ENCODE peak calls at places on chromosomes 3 and 15, in ten cellular contexts. Q, O, R, I, Z, L, N, S, J and W are unnamed samples.
A peak's percentile ranks its signal among the peaks of the same experiment; 100 is the strongest.

GRCh38 chr3:73808862-73809509 is 184.2 kb upstream of the PDZRN3 start:
- DNase-seq in Q (no peak), O (no peak), R (no peak), I (no peak), Z (no peak), L (no peak), N (no peak), S (no peak), J (no peak), W (no peak)

GRCh38 chr3:112047264-112047663 is 12.7 kb downstream of the TMPRSS7 start:
- DNase-seq in Q (no peak), O (no peak), R (no peak), I (no peak), Z (no peak), L (no peak), N (no peak), S (no peak), J (no peak), W (no peak)

GRCh38 chr3:171772427-171773056 is 37.7 kb downstream of the PLD1 start:
- DNase-seq in Q (peak; percentile 52), O (peak; percentile 57), R (peak; percentile 53), I (peak; percentile 39), Z (peak; percentile 64), L (peak; percentile 63), N (peak; percentile 24), S (peak; percentile 66), J (peak; percentile 77), W (no peak)

GRCh38 chr15:35437157-35437556 is 108.8 kb downstream of the DPH6 start:
- DNase-seq in Q (peak; percentile 30), O (no peak), R (no peak), I (no peak), Z (no peak), L (no peak), N (no peak), S (no peak), J (no peak), W (no peak)

GRCh38 chr15:99343836-99344551 is 92.7 kb downstream of the LRRC28 start:
- DNase-seq in Q (peak; percentile 71), O (peak; percentile 8), R (peak; percentile 28), I (no peak), Z (peak; percentile 30), L (peak; percentile 66), N (no peak), S (peak; percentile 58), J (no peak), W (peak; percentile 20)

GRCh38 chr3:39146611-39147373 is 6.6 kb downstream of the CSRNP1 start:
- DNase-seq in Q (peak; percentile 37), O (peak; percentile 34), R (peak; percentile 76), I (peak; percentile 81), Z (peak; percentile 61), L (no peak), N (no peak), S (peak; percentile 87), J (peak; percentile 85), W (no peak)

GRCh38 chr3:44339990-44340389 is 1.4 kb downstream of the TCAIM start:
- DNase-seq in Q (no peak), O (no peak), R (no peak), I (no peak), Z (no peak), L (no peak), N (no peak), S (no peak), J (no peak), W (no peak)

GRCh38 chr15:85690546-85691226 is 104.0 kb downstream of the KLHL25 start:
- DNase-seq in Q (no peak), O (peak; percentile 33), R (no peak), I (no peak), Z (no peak), L (no peak), N (no peak), S (no peak), J (no peak), W (no peak)

GRCh38 chr3:7144696-7145308 is 283.9 kb downstream of the GRM7 start:
- DNase-seq in Q (peak; percentile 63), O (peak; percentile 19), R (no peak), I (no peak), Z (peak; percentile 3), L (peak; percentile 23), N (no peak), S (no peak), J (peak; percentile 41), W (no peak)
- TF ChIP-seq CTCF in Q (peak; percentile 89), O (no peak), R (no peak), I (no peak), Z (peak; percentile 37), L (peak; percentile 59), N (peak; percentile 68), S (peak; percentile 48), J (peak; percentile 61), W (no peak)

GRCh38 chr3:192883512-192883911 is 34.1 kb downstream of the MB21D2 start:
- DNase-seq in Q (no peak), O (no peak), R (no peak), I (no peak), Z (no peak), L (no peak), N (no peak), S (no peak), J (no peak), W (no peak)
- TF ChIP-seq CTCF in Q (no peak), O (no peak), R (no peak), I (no peak), Z (no peak), L (no peak), N (no peak), S (no peak), J (no peak), W (no peak)

GRCh38 chr3:53668872-53669271 is 174.5 kb downstream of the CACNA1D start:
- DNase-seq in Q (no peak), O (peak; percentile 19), R (no peak), I (no peak), Z (no peak), L (no peak), N (no peak), S (no peak), J (no peak), W (no peak)
- TF ChIP-seq CTCF in Q (peak; percentile 69), O (peak; percentile 31), R (no peak), I (no peak), Z (peak; percentile 44), L (no peak), N (peak; percentile 33), S (peak; percentile 26), J (peak; percentile 9), W (no peak)

DNA sequence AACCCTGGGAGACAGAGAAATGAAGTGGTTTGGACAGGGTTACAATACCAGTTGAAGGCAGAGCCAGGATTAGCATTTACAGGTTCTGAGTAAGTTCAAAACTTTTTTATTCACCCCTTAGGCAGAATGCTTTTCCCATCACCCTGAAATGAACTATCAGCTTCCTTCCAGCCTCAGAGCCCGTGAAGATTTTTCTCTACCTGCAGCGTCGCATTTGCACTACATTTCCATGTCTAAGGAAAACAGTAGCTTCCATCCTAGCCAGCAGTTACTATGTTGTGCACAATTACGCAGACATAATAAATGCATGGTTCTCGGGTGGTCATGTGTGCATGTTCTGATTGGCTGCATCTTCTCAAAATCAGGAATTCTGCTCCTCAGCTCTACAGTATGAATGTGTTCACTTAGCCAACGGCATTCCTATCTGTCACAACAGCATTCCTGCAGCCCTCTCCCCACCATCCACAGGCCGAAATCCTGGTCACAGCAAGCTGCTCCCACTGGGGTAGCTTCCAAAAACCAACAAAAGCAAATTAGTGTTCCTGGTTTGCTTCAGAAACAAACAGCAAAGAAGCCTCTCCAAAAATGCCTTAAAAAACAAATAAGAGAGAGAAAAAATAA is 510.8 kb upstream of the SEMA6D start:
- DNase-seq in Q (no peak), O (no peak), R (no peak), I (no peak), Z (no peak), L (peak; percentile 25), N (no peak), S (no peak), J (no peak), W (no peak)
- TF ChIP-seq CTCF in Q (no peak), O (no peak), R (no peak), I (no peak), Z (no peak), L (no peak), N (no peak), S (no peak), J (no peak), W (no peak)

DNA sequence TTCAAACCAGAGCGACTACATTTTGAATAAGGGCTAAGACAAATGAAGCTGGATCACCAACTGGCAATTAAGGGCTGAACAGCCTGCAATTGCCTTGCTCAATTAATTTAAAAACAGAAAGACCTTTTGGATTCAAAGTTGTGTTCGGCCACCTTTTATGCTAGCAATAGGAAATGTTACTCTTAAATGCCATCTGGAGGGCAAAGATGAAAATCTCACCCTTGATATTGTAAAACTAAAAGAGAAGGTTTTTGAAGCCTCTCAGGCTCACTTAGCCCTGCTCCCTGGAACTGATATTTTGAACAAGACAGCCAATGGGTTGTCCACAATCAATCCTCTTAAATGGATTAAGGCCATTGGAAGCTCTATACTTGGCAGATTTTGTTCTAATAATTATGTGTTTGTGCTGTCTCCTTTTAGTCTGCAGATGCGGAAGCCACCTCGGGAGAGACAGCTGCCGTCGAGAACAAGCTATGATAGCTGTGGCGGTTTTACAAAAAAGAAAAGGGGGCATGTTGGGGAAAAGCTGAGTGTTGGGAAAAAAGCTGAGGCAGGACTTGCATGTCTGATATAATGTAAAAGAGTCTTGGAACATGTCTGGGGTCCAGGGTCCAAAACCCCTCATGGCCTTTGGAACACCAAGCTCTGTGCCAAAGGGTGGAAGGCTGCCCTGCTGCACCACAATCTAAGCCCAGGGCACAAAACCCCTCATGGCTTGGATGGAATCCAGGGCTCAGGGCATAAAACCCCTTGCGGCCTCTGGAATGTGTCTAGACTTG is 44.4 kb downstream of the ACAD9 start:
- DNase-seq in Q (peak; percentile 9), O (no peak), R (no peak), I (no peak), Z (no peak), L (no peak), N (no peak), S (no peak), J (no peak), W (no peak)
- TF ChIP-seq CTCF in Q (no peak), O (no peak), R (no peak), I (no peak), Z (no peak), L (no peak), N (no peak), S (no peak), J (no peak), W (no peak)

DNA sequence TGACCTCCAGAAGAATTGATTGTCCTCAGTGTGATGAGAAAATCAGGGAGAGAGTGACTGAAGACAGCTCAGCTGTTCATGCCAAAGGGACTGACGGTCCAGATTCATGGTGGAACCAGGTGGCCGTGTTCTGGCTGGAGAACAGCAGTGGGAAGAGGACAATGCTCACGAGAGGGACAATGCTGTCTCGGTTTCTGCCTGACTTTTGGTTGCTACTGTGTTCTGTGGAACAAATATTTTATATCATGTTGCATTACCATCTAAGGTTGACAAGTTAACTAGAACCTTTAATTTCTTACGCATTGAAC is 58.0 kb upstream of the ULK4 start:
- DNase-seq in Q (no peak), O (no peak), R (no peak), I (no peak), Z (no peak), L (no peak), N (no peak), S (no peak), J (no peak), W (no peak)
- TF ChIP-seq CTCF in Q (no peak), O (no peak), R (no peak), I (no peak), Z (no peak), L (no peak), N (no peak), S (no peak), J (no peak), W (no peak)